ENCODE peak calls at places on chromosomes 7 and 10, in six cellular contexts. One of them, this sample, is unnamed. For H3K36me3, the result is how much of the 10 kb centered on the place peaks cover.

GRCh38 chr7:461453-462172 is 58.0 kb downstream of the PDGFA start:
- DNase-seq in transverse colon: no peak
- DNase-seq in heart left ventricle: no peak
- DNase-seq in esophagus squamous epithelium: no peak
- DNase-seq in cardiac muscle cell: peak
- DNase-seq in prostate gland: no peak
- DNase-seq in this sample: no peak

GRCh38 chr10:98028168-98028770 is 2.2 kb downstream of the CRTAC1 start:
- DNase-seq in transverse colon: peak
- DNase-seq in heart left ventricle: peak
- DNase-seq in esophagus squamous epithelium: no peak
- DNase-seq in cardiac muscle cell: peak
- DNase-seq in prostate gland: peak
- DNase-seq in this sample: peak

GRCh38 chr10:70308121-70309060 is 24.6 kb upstream of the NPFFR1 start:
- DNase-seq in transverse colon: no peak
- DNase-seq in heart left ventricle: no peak
- DNase-seq in esophagus squamous epithelium: no peak
- DNase-seq in cardiac muscle cell: no peak
- DNase-seq in prostate gland: no peak
- DNase-seq in this sample: no peak

GRCh38 chr7:141251957-141252356 is 178.1 kb downstream of the TMEM178B start:
- DNase-seq in transverse colon: no peak
- DNase-seq in heart left ventricle: no peak
- DNase-seq in esophagus squamous epithelium: no peak
- DNase-seq in cardiac muscle cell: no peak
- DNase-seq in prostate gland: no peak
- DNase-seq in this sample: no peak

GRCh38 chr7:74031403-74032190 is 3.6 kb downstream of the ELN start:
- DNase-seq in transverse colon: no peak
- DNase-seq in heart left ventricle: no peak
- DNase-seq in esophagus squamous epithelium: no peak
- DNase-seq in cardiac muscle cell: no peak
- DNase-seq in prostate gland: no peak
- DNase-seq in this sample: no peak

GRCh38 chr10:69335063-69335587 is 56.8 kb downstream of the HK1 start:
- DNase-seq in transverse colon: peak
- DNase-seq in heart left ventricle: peak
- DNase-seq in esophagus squamous epithelium: no peak
- DNase-seq in cardiac muscle cell: peak
- DNase-seq in prostate gland: no peak
- DNase-seq in this sample: no peak

GRCh38 chr7:137992738-137993394 is 9.0 kb downstream of the CREB3L2 start:
- DNase-seq in transverse colon: peak
- DNase-seq in heart left ventricle: peak
- DNase-seq in esophagus squamous epithelium: no peak
- DNase-seq in cardiac muscle cell: peak
- DNase-seq in prostate gland: no peak
- DNase-seq in this sample: no peak

GRCh38 chr7:121298831-121299239 is 30.0 kb upstream of the WNT16 start:
- DNase-seq in transverse colon: no peak
- DNase-seq in heart left ventricle: no peak
- DNase-seq in esophagus squamous epithelium: no peak
- DNase-seq in cardiac muscle cell: no peak
- DNase-seq in prostate gland: no peak
- DNase-seq in this sample: no peak

GRCh38 chr10:93379366-93380042 is 102.6 kb downstream of the MYOF start:
- DNase-seq in transverse colon: no peak
- DNase-seq in heart left ventricle: no peak
- DNase-seq in esophagus squamous epithelium: no peak
- DNase-seq in cardiac muscle cell: peak
- DNase-seq in prostate gland: no peak
- DNase-seq in this sample: no peak

GRCh38 chr10:75015440-75015839 is 96.0 kb upstream of the SAMD8 start:
- DNase-seq in transverse colon: no peak
- DNase-seq in heart left ventricle: no peak
- DNase-seq in esophagus squamous epithelium: no peak
- DNase-seq in cardiac muscle cell: no peak
- DNase-seq in prostate gland: no peak
- DNase-seq in this sample: no peak

GRCh38 chr7:117134885-117135552 is 181.7 kb downstream of the ST7 start:
- DNase-seq in transverse colon: no peak
- DNase-seq in heart left ventricle: no peak
- DNase-seq in esophagus squamous epithelium: no peak
- DNase-seq in cardiac muscle cell: no peak
- DNase-seq in prostate gland: no peak
- DNase-seq in this sample: no peak

GRCh38 chr10:114027041-114027394 is 16.6 kb upstream of the ADRB1 start:
- DNase-seq in transverse colon: no peak
- DNase-seq in heart left ventricle: no peak
- DNase-seq in esophagus squamous epithelium: no peak
- DNase-seq in cardiac muscle cell: no peak
- DNase-seq in prostate gland: no peak
- DNase-seq in this sample: no peak

GRCh38 chr7:140003913-140004382 is 58.8 kb downstream of the PARP12 start:
- DNase-seq in transverse colon: peak
- DNase-seq in heart left ventricle: no peak
- DNase-seq in esophagus squamous epithelium: no peak
- DNase-seq in cardiac muscle cell: peak
- DNase-seq in prostate gland: no peak
- DNase-seq in this sample: peak

GRCh38 chr10:120719333-120719732 is 131.8 kb upstream of the WDR11 start:
- DNase-seq in transverse colon: no peak
- DNase-seq in heart left ventricle: no peak
- DNase-seq in esophagus squamous epithelium: no peak
- DNase-seq in cardiac muscle cell: no peak
- DNase-seq in prostate gland: no peak
- DNase-seq in this sample: no peak

GRCh38 chr10:70782401-70783055 is 2.6 kb downstream of the TBATA start:
- DNase-seq in transverse colon: no peak
- DNase-seq in heart left ventricle: peak
- DNase-seq in esophagus squamous epithelium: no peak
- DNase-seq in cardiac muscle cell: peak
- DNase-seq in prostate gland: no peak
- DNase-seq in this sample: no peak

GRCh38 chr7:123867220-123867619 is 22.3 kb downstream of the HYAL4 start:
- DNase-seq in transverse colon: no peak
- DNase-seq in heart left ventricle: no peak
- DNase-seq in esophagus squamous epithelium: no peak
- DNase-seq in cardiac muscle cell: peak
- DNase-seq in prostate gland: no peak
- DNase-seq in this sample: no peak

GRCh38 chr7:19051767-19052375 is 65.6 kb downstream of the TWIST1 start:
- DNase-seq in transverse colon: peak
- DNase-seq in heart left ventricle: peak
- DNase-seq in esophagus squamous epithelium: no peak
- DNase-seq in cardiac muscle cell: peak
- DNase-seq in prostate gland: peak
- DNase-seq in this sample: peak

GRCh38 chr7:129923709-129924108 is 29.1 kb downstream of the UBE2H start:
- DNase-seq in transverse colon: no peak
- DNase-seq in heart left ventricle: no peak
- DNase-seq in esophagus squamous epithelium: no peak
- DNase-seq in cardiac muscle cell: peak
- DNase-seq in prostate gland: no peak
- DNase-seq in this sample: no peak

GRCh38 chr10:43196981-43197833 is 59.0 kb downstream of the CSGALNACT2 start:
- DNase-seq in transverse colon: no peak
- DNase-seq in heart left ventricle: peak
- DNase-seq in esophagus squamous epithelium: no peak
- DNase-seq in cardiac muscle cell: no peak
- DNase-seq in prostate gland: no peak
- DNase-seq in this sample: no peak
- H3K36me3 ChIP-seq in transverse colon: under half
- H3K36me3 ChIP-seq in heart left ventricle: under half
- H3K36me3 ChIP-seq in esophagus squamous epithelium: under half
- H3K36me3 ChIP-seq in cardiac muscle cell: under half
- H3K36me3 ChIP-seq in prostate gland: under half
- H3K36me3 ChIP-seq in this sample: under half

GRCh38 chr7:1475393-1475792 is 16.1 kb upstream of the MICALL2 start:
- DNase-seq in transverse colon: no peak
- DNase-seq in heart left ventricle: no peak
- DNase-seq in esophagus squamous epithelium: no peak
- DNase-seq in cardiac muscle cell: no peak
- DNase-seq in prostate gland: no peak
- DNase-seq in this sample: no peak
- H3K36me3 ChIP-seq in transverse colon: under half
- H3K36me3 ChIP-seq in heart left ventricle: half or more
- H3K36me3 ChIP-seq in esophagus squamous epithelium: half or more
- H3K36me3 ChIP-seq in cardiac muscle cell: under half
- H3K36me3 ChIP-seq in prostate gland: under half
- H3K36me3 ChIP-seq in this sample: under half

GRCh38 chr7:5351508-5352265 is 68.9 kb downstream of the SLC29A4 start:
- DNase-seq in transverse colon: no peak
- DNase-seq in heart left ventricle: no peak
- DNase-seq in esophagus squamous epithelium: no peak
- DNase-seq in cardiac muscle cell: no peak
- DNase-seq in prostate gland: no peak
- DNase-seq in this sample: no peak
- H3K36me3 ChIP-seq in transverse colon: under half
- H3K36me3 ChIP-seq in heart left ventricle: half or more
- H3K36me3 ChIP-seq in esophagus squamous epithelium: half or more
- H3K36me3 ChIP-seq in cardiac muscle cell: under half
- H3K36me3 ChIP-seq in prostate gland: under half
- H3K36me3 ChIP-seq in this sample: under half

GRCh38 chr7:100875356-100875751 is 451 bp downstream of the SRRT start:
- DNase-seq in transverse colon: no peak
- DNase-seq in heart left ventricle: no peak
- DNase-seq in esophagus squamous epithelium: no peak
- DNase-seq in cardiac muscle cell: no peak
- DNase-seq in prostate gland: no peak
- DNase-seq in this sample: peak
- H3K36me3 ChIP-seq in transverse colon: under half
- H3K36me3 ChIP-seq in heart left ventricle: under half
- H3K36me3 ChIP-seq in esophagus squamous epithelium: half or more
- H3K36me3 ChIP-seq in cardiac muscle cell: under half
- H3K36me3 ChIP-seq in prostate gland: under half
- H3K36me3 ChIP-seq in this sample: half or more

This sample was measured in SJCRH30.